ENCODE peak calls at places on chromosomes 12 and 14, in eight cellular contexts. One of them, this sample, is unnamed.

GRCh38 chr14:71606575-71606974 is 325.7 kb upstream of the RGS6 start:
- DNase-seq in mesenchymal stem cell: no peak
- DNase-seq in AG10803: no peak
- DNase-seq in psoas muscle: no peak
- DNase-seq in A549: no peak
- DNase-seq in GM04503: no peak
- DNase-seq in stimulated activated CD4-positive, alpha-beta T cell treated with anti-CD3 and anti-CD28 coated beads, TNF-alpha, amount 100 ng/mL, for 4 hours: no peak
- DNase-seq in T-helper 1 cell: no peak
- DNase-seq in this sample: no peak

GRCh38 chr12:95634622-95635621 is 83.6 kb upstream of the USP44 start:
- DNase-seq in mesenchymal stem cell: peak
- DNase-seq in AG10803: no peak
- DNase-seq in psoas muscle: no peak
- DNase-seq in A549: peak
- DNase-seq in GM04503: no peak
- DNase-seq in stimulated activated CD4-positive, alpha-beta T cell treated with anti-CD3 and anti-CD28 coated beads, TNF-alpha, amount 100 ng/mL, for 4 hours: no peak
- DNase-seq in T-helper 1 cell: no peak
- DNase-seq in this sample: no peak

GRCh38 chr14:59116984-59117415 is 71.5 kb upstream of the DAAM1 start:
- DNase-seq in mesenchymal stem cell: peak
- DNase-seq in AG10803: no peak
- DNase-seq in psoas muscle: no peak
- DNase-seq in A549: no peak
- DNase-seq in GM04503: no peak
- DNase-seq in stimulated activated CD4-positive, alpha-beta T cell treated with anti-CD3 and anti-CD28 coated beads, TNF-alpha, amount 100 ng/mL, for 4 hours: no peak
- DNase-seq in T-helper 1 cell: no peak
- DNase-seq in this sample: no peak

GRCh38 chr14:104100171-104101085 is 14.9 kb downstream of the ASPG start:
- DNase-seq in mesenchymal stem cell: no peak
- DNase-seq in AG10803: no peak
- DNase-seq in psoas muscle: peak
- DNase-seq in A549: no peak
- DNase-seq in GM04503: no peak
- DNase-seq in stimulated activated CD4-positive, alpha-beta T cell treated with anti-CD3 and anti-CD28 coated beads, TNF-alpha, amount 100 ng/mL, for 4 hours: no peak
- DNase-seq in T-helper 1 cell: no peak
- DNase-seq in this sample: no peak

GRCh38 chr14:64119535-64119934 is 174.6 kb downstream of the ESR2 start:
- DNase-seq in mesenchymal stem cell: no peak
- DNase-seq in AG10803: no peak
- DNase-seq in psoas muscle: no peak
- DNase-seq in A549: no peak
- DNase-seq in GM04503: no peak
- DNase-seq in stimulated activated CD4-positive, alpha-beta T cell treated with anti-CD3 and anti-CD28 coated beads, TNF-alpha, amount 100 ng/mL, for 4 hours: no peak
- DNase-seq in T-helper 1 cell: no peak
- DNase-seq in this sample: no peak

GRCh38 chr14:60965402-60965801 is 15.5 kb downstream of the TRMT5 start:
- DNase-seq in mesenchymal stem cell: peak
- DNase-seq in AG10803: peak
- DNase-seq in psoas muscle: no peak
- DNase-seq in A549: peak
- DNase-seq in GM04503: peak
- DNase-seq in stimulated activated CD4-positive, alpha-beta T cell treated with anti-CD3 and anti-CD28 coated beads, TNF-alpha, amount 100 ng/mL, for 4 hours: no peak
- DNase-seq in T-helper 1 cell: no peak
- DNase-seq in this sample: no peak

GRCh38 chr14:57611555-57612075 is 118.0 kb upstream of the CCDC198 start:
- DNase-seq in mesenchymal stem cell: no peak
- DNase-seq in AG10803: no peak
- DNase-seq in psoas muscle: no peak
- DNase-seq in A549: no peak
- DNase-seq in GM04503: no peak
- DNase-seq in stimulated activated CD4-positive, alpha-beta T cell treated with anti-CD3 and anti-CD28 coated beads, TNF-alpha, amount 100 ng/mL, for 4 hours: no peak
- DNase-seq in T-helper 1 cell: no peak
- DNase-seq in this sample: no peak

GRCh38 chr12:53754633-53755261 is 3.0 kb upstream of the CISTR start:
- DNase-seq in mesenchymal stem cell: peak
- DNase-seq in AG10803: peak
- DNase-seq in psoas muscle: no peak
- DNase-seq in A549: no peak
- DNase-seq in GM04503: no peak
- DNase-seq in stimulated activated CD4-positive, alpha-beta T cell treated with anti-CD3 and anti-CD28 coated beads, TNF-alpha, amount 100 ng/mL, for 4 hours: no peak
- DNase-seq in T-helper 1 cell: no peak
- DNase-seq in this sample: no peak

GRCh38 chr12:111446044-111446581 is 40.4 kb downstream of the SH2B3 start:
- DNase-seq in mesenchymal stem cell: peak
- DNase-seq in AG10803: peak
- DNase-seq in psoas muscle: no peak
- DNase-seq in A549: no peak
- DNase-seq in GM04503: no peak
- DNase-seq in stimulated activated CD4-positive, alpha-beta T cell treated with anti-CD3 and anti-CD28 coated beads, TNF-alpha, amount 100 ng/mL, for 4 hours: no peak
- DNase-seq in T-helper 1 cell: no peak
- DNase-seq in this sample: no peak

GRCh38 chr12:75271576-75271975 is 58.5 kb downstream of the CAPS2 start:
- DNase-seq in mesenchymal stem cell: no peak
- DNase-seq in AG10803: no peak
- DNase-seq in psoas muscle: no peak
- DNase-seq in A549: no peak
- DNase-seq in GM04503: no peak
- DNase-seq in stimulated activated CD4-positive, alpha-beta T cell treated with anti-CD3 and anti-CD28 coated beads, TNF-alpha, amount 100 ng/mL, for 4 hours: no peak
- DNase-seq in T-helper 1 cell: no peak
- DNase-seq in this sample: no peak

GRCh38 chr14:100605230-100605629 is 18.0 kb upstream of the BEGAIN start:
- DNase-seq in mesenchymal stem cell: no peak
- DNase-seq in AG10803: no peak
- DNase-seq in psoas muscle: no peak
- DNase-seq in A549: no peak
- DNase-seq in GM04503: no peak
- DNase-seq in stimulated activated CD4-positive, alpha-beta T cell treated with anti-CD3 and anti-CD28 coated beads, TNF-alpha, amount 100 ng/mL, for 4 hours: no peak
- DNase-seq in T-helper 1 cell: no peak
- DNase-seq in this sample: no peak

GRCh38 chr12:124742111-124742510 is 121.6 kb downstream of the SCARB1 start:
- DNase-seq in mesenchymal stem cell: no peak
- DNase-seq in AG10803: no peak
- DNase-seq in psoas muscle: no peak
- DNase-seq in A549: no peak
- DNase-seq in GM04503: no peak
- DNase-seq in stimulated activated CD4-positive, alpha-beta T cell treated with anti-CD3 and anti-CD28 coated beads, TNF-alpha, amount 100 ng/mL, for 4 hours: no peak
- DNase-seq in T-helper 1 cell: no peak
- DNase-seq in this sample: no peak

GRCh38 chr14:74919421-74920165 is 3.5 kb downstream of the RPS6KL1 start:
- DNase-seq in mesenchymal stem cell: peak
- DNase-seq in AG10803: peak
- DNase-seq in psoas muscle: no peak
- DNase-seq in A549: no peak
- DNase-seq in GM04503: no peak
- DNase-seq in stimulated activated CD4-positive, alpha-beta T cell treated with anti-CD3 and anti-CD28 coated beads, TNF-alpha, amount 100 ng/mL, for 4 hours: no peak
- DNase-seq in T-helper 1 cell: no peak
- DNase-seq in this sample: no peak

GRCh38 chr12:15856097-15856982 is 25.8 kb upstream of the STRAP start:
- DNase-seq in mesenchymal stem cell: peak
- DNase-seq in AG10803: peak
- DNase-seq in psoas muscle: no peak
- DNase-seq in A549: peak
- DNase-seq in GM04503: no peak
- DNase-seq in stimulated activated CD4-positive, alpha-beta T cell treated with anti-CD3 and anti-CD28 coated beads, TNF-alpha, amount 100 ng/mL, for 4 hours: no peak
- DNase-seq in T-helper 1 cell: peak
- DNase-seq in this sample: peak

GRCh38 chr12:32534698-32535097 is 135.3 kb downstream of the FGD4 start:
- DNase-seq in mesenchymal stem cell: no peak
- DNase-seq in AG10803: no peak
- DNase-seq in psoas muscle: no peak
- DNase-seq in A549: no peak
- DNase-seq in GM04503: no peak
- DNase-seq in stimulated activated CD4-positive, alpha-beta T cell treated with anti-CD3 and anti-CD28 coated beads, TNF-alpha, amount 100 ng/mL, for 4 hours: no peak
- DNase-seq in T-helper 1 cell: no peak
- DNase-seq in this sample: no peak

GRCh38 chr12:103877934-103878510 is 37.0 kb upstream of the NT5DC3 start:
- DNase-seq in mesenchymal stem cell: peak
- DNase-seq in AG10803: peak
- DNase-seq in psoas muscle: peak
- DNase-seq in A549: peak
- DNase-seq in GM04503: no peak
- DNase-seq in stimulated activated CD4-positive, alpha-beta T cell treated with anti-CD3 and anti-CD28 coated beads, TNF-alpha, amount 100 ng/mL, for 4 hours: no peak
- DNase-seq in T-helper 1 cell: peak
- DNase-seq in this sample: peak

GRCh38 chr14:58082491-58083098 is 69.4 kb downstream of the ARMH4 start:
- DNase-seq in mesenchymal stem cell: peak
- DNase-seq in AG10803: peak
- DNase-seq in psoas muscle: no peak
- DNase-seq in A549: peak
- DNase-seq in GM04503: peak
- DNase-seq in stimulated activated CD4-positive, alpha-beta T cell treated with anti-CD3 and anti-CD28 coated beads, TNF-alpha, amount 100 ng/mL, for 4 hours: no peak
- DNase-seq in T-helper 1 cell: no peak
- DNase-seq in this sample: no peak

GRCh38 chr14:68139466-68140110 is 320.0 kb downstream of the RAD51B start:
- DNase-seq in mesenchymal stem cell: no peak
- DNase-seq in AG10803: no peak
- DNase-seq in psoas muscle: no peak
- DNase-seq in A549: no peak
- DNase-seq in GM04503: no peak
- DNase-seq in stimulated activated CD4-positive, alpha-beta T cell treated with anti-CD3 and anti-CD28 coated beads, TNF-alpha, amount 100 ng/mL, for 4 hours: no peak
- DNase-seq in T-helper 1 cell: no peak
- DNase-seq in this sample: no peak

GRCh38 chr14:41062826-41063225 is 543.9 kb upstream of the LRFN5 start:
- DNase-seq in mesenchymal stem cell: peak
- DNase-seq in AG10803: no peak
- DNase-seq in psoas muscle: no peak
- DNase-seq in A549: peak
- DNase-seq in GM04503: no peak
- DNase-seq in stimulated activated CD4-positive, alpha-beta T cell treated with anti-CD3 and anti-CD28 coated beads, TNF-alpha, amount 100 ng/mL, for 4 hours: no peak
- DNase-seq in T-helper 1 cell: no peak
- DNase-seq in this sample: no peak

GRCh38 chr14:90454041-90455000 is 57.5 kb downstream of the CALM1 start:
- DNase-seq in mesenchymal stem cell: peak
- DNase-seq in AG10803: peak
- DNase-seq in psoas muscle: peak
- DNase-seq in A549: peak
- DNase-seq in GM04503: no peak
- DNase-seq in stimulated activated CD4-positive, alpha-beta T cell treated with anti-CD3 and anti-CD28 coated beads, TNF-alpha, amount 100 ng/mL, for 4 hours: no peak
- DNase-seq in T-helper 1 cell: no peak
- DNase-seq in this sample: no peak

GRCh38 chr14:24324024-24324423 is 10.8 kb downstream of the ADCY4 start:
- DNase-seq in mesenchymal stem cell: no peak
- DNase-seq in AG10803: no peak
- DNase-seq in psoas muscle: peak
- DNase-seq in A549: no peak
- DNase-seq in GM04503: no peak
- DNase-seq in stimulated activated CD4-positive, alpha-beta T cell treated with anti-CD3 and anti-CD28 coated beads, TNF-alpha, amount 100 ng/mL, for 4 hours: no peak
- DNase-seq in T-helper 1 cell: no peak
- DNase-seq in this sample: no peak

GRCh38 chr12:122022393-122023338 is 982 bp downstream of the BCL7A start:
- DNase-seq in mesenchymal stem cell: peak
- DNase-seq in AG10803: peak
- DNase-seq in psoas muscle: peak
- DNase-seq in A549: no peak
- DNase-seq in GM04503: no peak
- DNase-seq in stimulated activated CD4-positive, alpha-beta T cell treated with anti-CD3 and anti-CD28 coated beads, TNF-alpha, amount 100 ng/mL, for 4 hours: peak
- DNase-seq in T-helper 1 cell: peak
- DNase-seq in this sample: no peak

GRCh38 chr14:64766430-64767151 is 62.4 kb downstream of the PLEKHG3 start:
- DNase-seq in mesenchymal stem cell: no peak
- DNase-seq in AG10803: no peak
- DNase-seq in psoas muscle: no peak
- DNase-seq in A549: no peak
- DNase-seq in GM04503: no peak
- DNase-seq in stimulated activated CD4-positive, alpha-beta T cell treated with anti-CD3 and anti-CD28 coated beads, TNF-alpha, amount 100 ng/mL, for 4 hours: no peak
- DNase-seq in T-helper 1 cell: no peak
- DNase-seq in this sample: no peak

GRCh38 chr12:46402861-46403731 is 30.5 kb upstream of the SLC38A2 start:
- DNase-seq in mesenchymal stem cell: peak
- DNase-seq in AG10803: peak
- DNase-seq in psoas muscle: no peak
- DNase-seq in A549: no peak
- DNase-seq in GM04503: no peak
- DNase-seq in stimulated activated CD4-positive, alpha-beta T cell treated with anti-CD3 and anti-CD28 coated beads, TNF-alpha, amount 100 ng/mL, for 4 hours: no peak
- DNase-seq in T-helper 1 cell: no peak
- DNase-seq in this sample: no peak

GRCh38 chr12:130685250-130685649 is 30.8 kb downstream of the RIMBP2 start:
- DNase-seq in mesenchymal stem cell: no peak
- DNase-seq in AG10803: no peak
- DNase-seq in psoas muscle: no peak
- DNase-seq in A549: no peak
- DNase-seq in GM04503: no peak
- DNase-seq in stimulated activated CD4-positive, alpha-beta T cell treated with anti-CD3 and anti-CD28 coated beads, TNF-alpha, amount 100 ng/mL, for 4 hours: no peak
- DNase-seq in T-helper 1 cell: no peak
- DNase-seq in this sample: no peak

GRCh38 chr14:104974665-104975390 is 3.3 kb downstream of the AHNAK2 start:
- DNase-seq in mesenchymal stem cell: no peak
- DNase-seq in AG10803: no peak
- DNase-seq in psoas muscle: no peak
- DNase-seq in A549: no peak
- DNase-seq in GM04503: no peak
- DNase-seq in stimulated activated CD4-positive, alpha-beta T cell treated with anti-CD3 and anti-CD28 coated beads, TNF-alpha, amount 100 ng/mL, for 4 hours: no peak
- DNase-seq in T-helper 1 cell: no peak
- DNase-seq in this sample: no peak

GRCh38 chr12:114319422-114319821 is 86.5 kb downstream of the TBX5 start:
- DNase-seq in mesenchymal stem cell: no peak
- DNase-seq in AG10803: peak
- DNase-seq in psoas muscle: no peak
- DNase-seq in A549: no peak
- DNase-seq in GM04503: peak
- DNase-seq in stimulated activated CD4-positive, alpha-beta T cell treated with anti-CD3 and anti-CD28 coated beads, TNF-alpha, amount 100 ng/mL, for 4 hours: no peak
- DNase-seq in T-helper 1 cell: no peak
- DNase-seq in this sample: no peak

GRCh38 chr12:108430245-108430644 is 84.8 kb upstream of the FICD start:
- DNase-seq in mesenchymal stem cell: no peak
- DNase-seq in AG10803: peak
- DNase-seq in psoas muscle: no peak
- DNase-seq in A549: no peak
- DNase-seq in GM04503: no peak
- DNase-seq in stimulated activated CD4-positive, alpha-beta T cell treated with anti-CD3 and anti-CD28 coated beads, TNF-alpha, amount 100 ng/mL, for 4 hours: no peak
- DNase-seq in T-helper 1 cell: no peak
- DNase-seq in this sample: no peak

GRCh38 chr12:109818900-109819500 is 14.2 kb downstream of the TRPV4 start:
- DNase-seq in mesenchymal stem cell: peak
- DNase-seq in AG10803: peak
- DNase-seq in psoas muscle: no peak
- DNase-seq in A549: peak
- DNase-seq in GM04503: peak
- DNase-seq in stimulated activated CD4-positive, alpha-beta T cell treated with anti-CD3 and anti-CD28 coated beads, TNF-alpha, amount 100 ng/mL, for 4 hours: no peak
- DNase-seq in T-helper 1 cell: no peak
- DNase-seq in this sample: no peak

GRCh38 chr12:66620026-66620425 is 58.9 kb downstream of the GRIP1 start:
- DNase-seq in mesenchymal stem cell: no peak
- DNase-seq in AG10803: no peak
- DNase-seq in psoas muscle: no peak
- DNase-seq in A549: no peak
- DNase-seq in GM04503: no peak
- DNase-seq in stimulated activated CD4-positive, alpha-beta T cell treated with anti-CD3 and anti-CD28 coated beads, TNF-alpha, amount 100 ng/mL, for 4 hours: no peak
- DNase-seq in T-helper 1 cell: no peak
- DNase-seq in this sample: no peak